ENCODE peak calls at places on chromosomes 13 and 19, in eight cellular contexts. F, P, G, D, U, N, C and H are unnamed samples.

GRCh38 chr19:28075229-28075628 is 1137.7 kb downstream of the UQCRFS1 start:
- DNase-seq in G (no peak), P (no peak), U (no peak), N (no peak), F (no peak), D (no peak), C (no peak), H (no peak)

GRCh38 chr19:46495789-46496099 is at the start of gene PNMA8B:
- DNase-seq in P (peak; percentile 95), G (no peak), C (no peak), N (no peak), D (peak; percentile 82), F (peak; percentile 89), U (no peak), H (peak; percentile 38)

GRCh38 chr19:38707512-38708114 is 36.7 kb downstream of the CAPN12 start:
- DNase-seq in P (no peak), D (no peak), C (no peak), N (no peak), F (no peak), U (no peak), G (peak; percentile 64), H (peak; percentile 79)

GRCh38 chr13:59352600-59352999 is 811.1 kb downstream of the DIAPH3 start:
- DNase-seq in U (no peak), D (no peak), F (no peak), P (no peak), C (no peak), N (no peak), G (no peak), H (no peak)

GRCh38 chr13:111790621-111791020 is 276.3 kb upstream of the SOX1 start:
- DNase-seq in G (no peak), C (no peak), P (no peak), F (no peak), N (no peak), D (no peak), U (no peak), H (no peak)

GRCh38 chr13:49530452-49530851 is 34.7 kb downstream of the PHF11 start:
- DNase-seq in C (no peak), P (no peak), N (no peak), F (no peak), G (no peak), D (no peak), U (no peak), H (no peak)

GRCh38 chr19:43768273-43769050 is 12.3 kb downstream of the KCNN4 start:
- DNase-seq in C (no peak), U (no peak), P (no peak), F (no peak), D (no peak), N (no peak), G (no peak), H (no peak)

GRCh38 chr13:72255908-72256307 is 388.9 kb upstream of the DACH1 start:
- DNase-seq in C (no peak), U (no peak), D (no peak), N (no peak), F (no peak), P (peak; percentile 67), G (no peak), H (peak; percentile 30)

GRCh38 chr19:41325947-41326706 is 16.2 kb downstream of the CCDC97 start:
- DNase-seq in C (no peak), N (no peak), F (no peak), G (no peak), D (no peak), P (peak; percentile 40), U (no peak), H (no peak)

GRCh38 chr13:26019881-26020535 is 31.8 kb downstream of the SHISA2 start:
- DNase-seq in F (no peak), N (no peak), C (no peak), U (no peak), G (no peak), D (no peak), P (no peak), H (peak; percentile 26)

GRCh38 chr19:7018828-7019227 is 2.4 kb downstream of the MBD3L2B start:
- DNase-seq in F (no peak), D (no peak), U (no peak), C (no peak), N (no peak), G (no peak), P (no peak), H (no peak)

GRCh38 chr13:111909501-111909900 is 157.4 kb upstream of the SOX1 start:
- DNase-seq in N (no peak), U (no peak), F (no peak), G (no peak), C (no peak), D (no peak), P (no peak), H (no peak)

GRCh38 chr13:33999830-34000605 is 182.1 kb downstream of the RFC3 start:
- DNase-seq in C (no peak), U (no peak), D (no peak), N (no peak), F (no peak), P (no peak), G (no peak), H (no peak)

GRCh38 chr13:114106991-114107685 is 25.3 kb downstream of the RASA3 start:
- DNase-seq in F (no peak), D (no peak), C (no peak), P (peak; percentile 9), N (no peak), G (no peak), U (no peak), H (peak; percentile 58)

GRCh38 chr19:1512671-1513491 is at the start of gene ADAMTSL5:
- DNase-seq in F (no peak), P (peak; percentile 50), D (no peak), C (peak; percentile 59), N (peak; percentile 52), G (no peak), U (peak; percentile 52), H (peak; percentile 69)

GRCh38 chr13:46982856-46983582 is 86.2 kb upstream of the HTR2A start:
- DNase-seq in F (no peak), C (no peak), N (no peak), U (no peak), P (no peak), D (no peak), G (no peak), H (no peak)

GRCh38 chr19:2333027-2333806 is 4.7 kb downstream of the SPPL2B start:
- DNase-seq in N (no peak), P (no peak), F (peak; percentile 79), G (no peak), U (no peak), C (no peak), D (no peak), H (peak; percentile 52)

GRCh38 chr13:29954082-29955043 is 103.9 kb upstream of the UBL3 start:
- DNase-seq in G (no peak), P (no peak), C (peak; percentile 5), U (peak; percentile 8), F (no peak), D (no peak), N (no peak), H (no peak)

GRCh38 chr13:32639502-32640105 is 53.4 kb downstream of the PDS5B start:
- DNase-seq in P (peak; percentile 54), N (no peak), F (no peak), D (no peak), C (peak; percentile 9), U (peak; percentile 17), G (no peak), H (peak; percentile 32)

GRCh38 chr13:98252931-98253470 is 75.9 kb upstream of the RNF113B start:
- DNase-seq in D (no peak), P (no peak), G (no peak), U (no peak), N (no peak), F (no peak), C (no peak), H (no peak)

GRCh38 chr19:1266116-1266817 is 2.9 kb upstream of the CIRBP start:
- DNase-seq in P (peak; percentile 92), C (peak; percentile 73), U (peak; percentile 80), G (peak; percentile 91), N (peak; percentile 65), D (peak; percentile 57), F (no peak), H (peak; percentile 83)

GRCh38 chr13:47853236-47853635 is 147.8 kb downstream of the SUCLA2 start:
- DNase-seq in G (no peak), P (no peak), F (no peak), C (no peak), N (no peak), U (no peak), D (no peak), H (no peak)

GRCh38 chr13:113637262-113638160 is 20.5 kb downstream of the ATP4B start:
- DNase-seq in G (no peak), F (no peak), N (no peak), D (no peak), U (no peak), C (no peak), P (peak; percentile 3), H (no peak)

GRCh38 chr19:1027020-1027952 is 878 bp downstream of the CNN2 start:
- DNase-seq in N (no peak), P (no peak), G (peak; percentile 47), F (no peak), D (no peak), U (no peak), C (no peak), H (peak; percentile 54)